ENCODE peak calls at places on chromosomes 4 and X, in nine cellular contexts. One of them, this sample, is unnamed.

GRCh38 chr4:139560396-139561084 is 4.5 kb upstream of the SETD7 start:
- DNase-seq in H4: no peak
- DNase-seq in stomach: no peak
- DNase-seq in ureter: peak; percentile 34
- DNase-seq in dorsolateral prefrontal cortex: no peak
- DNase-seq in uterus: peak; percentile 33
- DNase-seq in iPS-NIHi11: peak; percentile 32
- DNase-seq in AG08396: no peak
- DNase-seq in SK-N-SH: no peak
- DNase-seq in this sample: no peak

GRCh38 chrX:31429915-31430314 is 358.1 kb upstream of the FTHL17 start:
- DNase-seq in H4: no peak
- DNase-seq in stomach: no peak
- DNase-seq in ureter: no peak
- DNase-seq in dorsolateral prefrontal cortex: no peak
- DNase-seq in uterus: no peak
- DNase-seq in iPS-NIHi11: no peak
- DNase-seq in AG08396: no peak
- DNase-seq in SK-N-SH: no peak
- DNase-seq in this sample: no peak

GRCh38 chr4:17613761-17614415 is 553 bp upstream of the MED28 start:
- DNase-seq in H4: peak; percentile 58
- DNase-seq in stomach: no peak
- DNase-seq in ureter: no peak
- DNase-seq in dorsolateral prefrontal cortex: no peak
- DNase-seq in uterus: no peak
- DNase-seq in iPS-NIHi11: no peak
- DNase-seq in AG08396: peak; percentile 63
- DNase-seq in SK-N-SH: no peak
- DNase-seq in this sample: no peak

GRCh38 chr4:40283968-40284367 is 51.2 kb upstream of the CHRNA9 start:
- DNase-seq in H4: peak; percentile 93
- DNase-seq in stomach: no peak
- DNase-seq in ureter: no peak
- DNase-seq in dorsolateral prefrontal cortex: no peak
- DNase-seq in uterus: no peak
- DNase-seq in iPS-NIHi11: peak; percentile 46
- DNase-seq in AG08396: no peak
- DNase-seq in SK-N-SH: no peak
- DNase-seq in this sample: no peak

GRCh38 chr4:125750827-125751466 is 436.2 kb downstream of the FAT4 start:
- DNase-seq in H4: peak; percentile 44
- DNase-seq in stomach: no peak
- DNase-seq in ureter: no peak
- DNase-seq in dorsolateral prefrontal cortex: no peak
- DNase-seq in uterus: no peak
- DNase-seq in iPS-NIHi11: peak; percentile 38
- DNase-seq in AG08396: peak; percentile 56
- DNase-seq in SK-N-SH: peak; percentile 29
- DNase-seq in this sample: no peak

GRCh38 chr4:19358015-19358414 is 893.7 kb upstream of the SLIT2 start:
- DNase-seq in H4: no peak
- DNase-seq in stomach: no peak
- DNase-seq in ureter: no peak
- DNase-seq in dorsolateral prefrontal cortex: no peak
- DNase-seq in uterus: no peak
- DNase-seq in iPS-NIHi11: no peak
- DNase-seq in AG08396: no peak
- DNase-seq in SK-N-SH: no peak
- DNase-seq in this sample: no peak

GRCh38 chr4:38131371-38132139 is 171.4 kb downstream of the PTTG2 start:
- DNase-seq in H4: no peak
- DNase-seq in stomach: no peak
- DNase-seq in ureter: no peak
- DNase-seq in dorsolateral prefrontal cortex: no peak
- DNase-seq in uterus: no peak
- DNase-seq in iPS-NIHi11: peak; percentile 41
- DNase-seq in AG08396: no peak
- DNase-seq in SK-N-SH: no peak
- DNase-seq in this sample: no peak

GRCh38 chr4:9996319-9997110 is 24.8 kb downstream of the SLC2A9 start:
- DNase-seq in H4: peak; percentile 33
- DNase-seq in stomach: peak; percentile 22
- DNase-seq in ureter: no peak
- DNase-seq in dorsolateral prefrontal cortex: no peak
- DNase-seq in uterus: no peak
- DNase-seq in iPS-NIHi11: no peak
- DNase-seq in AG08396: no peak
- DNase-seq in SK-N-SH: no peak
- DNase-seq in this sample: no peak

GRCh38 chr4:5574386-5574785 is 134.0 kb downstream of the EVC2 start:
- DNase-seq in H4: no peak
- DNase-seq in stomach: no peak
- DNase-seq in ureter: no peak
- DNase-seq in dorsolateral prefrontal cortex: no peak
- DNase-seq in uterus: no peak
- DNase-seq in iPS-NIHi11: no peak
- DNase-seq in AG08396: no peak
- DNase-seq in SK-N-SH: no peak
- DNase-seq in this sample: no peak

GRCh38 chrX:84735025-84735424 is 232.8 kb upstream of the HDX start:
- DNase-seq in H4: no peak
- DNase-seq in stomach: no peak
- DNase-seq in ureter: peak; percentile 52
- DNase-seq in dorsolateral prefrontal cortex: no peak
- DNase-seq in uterus: no peak
- DNase-seq in iPS-NIHi11: no peak
- DNase-seq in AG08396: no peak
- DNase-seq in SK-N-SH: no peak
- DNase-seq in this sample: no peak